ENCODE peak calls at places on chromosomes 12 and 14, in four cellular contexts. Z is spleen, D is HCT116, F is GM12891. Y is an unnamed sample.

GRCh38 chr12:76641961-76642360 is 82.4 kb upstream of the OSBPL8 start:
- DNase-seq in Z (no peak), D (no peak), F (no peak), Y (no peak)

GRCh38 chr14:21534576-21534975 is 8.4 kb upstream of the SALL2 start:
- DNase-seq in D (no peak), Z (no peak), F (no peak), Y (peak)

GRCh38 chr12:58291106-58291505 is 349.7 kb downstream of the ATP23 start:
- DNase-seq in D (no peak), Z (no peak), F (no peak), Y (no peak)

GRCh38 chr12:115667116-115667515 is 610.4 kb downstream of the MED13L start:
- DNase-seq in F (no peak), D (no peak), Z (no peak), Y (no peak)

GRCh38 chr12:80157640-80158039 is 58.3 kb downstream of the OTOGL start:
- DNase-seq in D (no peak), Z (no peak), F (no peak), Y (no peak)

GRCh38 chr14:55356913-55357312 is 54.7 kb downstream of the ATG14 start:
- DNase-seq in Z (no peak), D (no peak), F (no peak), Y (no peak)

GRCh38 chr14:30996892-30997659 is 28.4 kb upstream of the AP4S1 start:
- DNase-seq in F (no peak), D (no peak), Z (no peak), Y (no peak)

GRCh38 chr14:65943150-65943549 is 530.6 kb downstream of the FUT8 start:
- DNase-seq in Z (no peak), F (no peak), D (no peak), Y (no peak)

GRCh38 chr12:57498143-57498524 is 10.3 kb downstream of the MARS1 start:
- DNase-seq in F (no peak), D (no peak), Z (peak), Y (no peak)

GRCh38 chr12:116075251-116075650 is 202.2 kb downstream of the MED13L start:
- DNase-seq in D (no peak), F (no peak), Z (no peak), Y (no peak)

GRCh38 chr14:93527076-93527692 is 96.4 kb downstream of the UNC79 start:
- DNase-seq in D (no peak), F (no peak), Z (no peak), Y (peak)

GRCh38 chr14:85415015-85415712 is 114.8 kb upstream of the FLRT2 start:
- DNase-seq in F (no peak), Z (no peak), D (no peak), Y (no peak)

GRCh38 chr12:58961906-58962305 is 41.6 kb upstream of the LRIG3 start:
- DNase-seq in D (no peak), Z (no peak), F (no peak), Y (peak)

GRCh38 chr12:57904848-57905811 is 36.2 kb upstream of the ATP23 start:
- DNase-seq in F (no peak), Z (peak), D (peak), Y (peak)

GRCh38 chr12:80101126-80101525 is 1.8 kb downstream of the OTOGL start:
- DNase-seq in Z (no peak), F (no peak), D (no peak), Y (peak)

GRCh38 chr12:123807670-123808069 is 45.6 kb downstream of the DNAH10 start:
- DNase-seq in F (no peak), D (no peak), Z (no peak), Y (no peak)

GRCh38 chr14:79614443-79614842 is 596.9 kb downstream of the DIO2 start:
- DNase-seq in Z (no peak), F (no peak), D (no peak), Y (no peak)

GRCh38 chr12:106645074-106645421 is 62.2 kb downstream of the RFX4 start:
- DNase-seq in Z (no peak), F (no peak), D (no peak), Y (no peak)

GRCh38 chr12:21656931-21657335 is 709 bp downstream of the LDHB start:
- DNase-seq in D (peak), Z (peak), F (no peak), Y (no peak)

GRCh38 chr12:68231707-68232106 is 6.1 kb upstream of the IL26 start:
- DNase-seq in F (no peak), D (no peak), Z (no peak), Y (no peak)

GRCh38 chr12:3752096-3752709 is 706 bp downstream of the CRACR2A start:
- DNase-seq in Z (peak), D (peak), F (peak), Y (no peak)

GRCh38 chr12:108115123-108115745 is 13.9 kb upstream of the WSCD2 start:
- DNase-seq in D (no peak), F (no peak), Z (no peak), Y (no peak)

GRCh38 chr14:105473677-105474477 is 744 bp upstream of the CRIP2 start:
- DNase-seq in F (peak), Z (peak), D (peak), Y (peak)

GRCh38 chr12:75020068-75020557 is 189.5 kb downstream of the KCNC2 start:
- DNase-seq in D (peak), Z (no peak), F (no peak), Y (no peak)

GRCh38 chr12:102526701-102527100 is 46.3 kb upstream of the IGF1 start:
- DNase-seq in F (no peak), Z (no peak), D (no peak), Y (no peak)

GRCh38 chr14:31084385-31084784 is 58.2 kb upstream of the STRN3 start:
- DNase-seq in Z (no peak), D (no peak), F (no peak), Y (no peak)

GRCh38 chr12:28742791-28743190 is 406.3 kb upstream of the FAR2 start:
- DNase-seq in Z (no peak), D (no peak), F (no peak), Y (no peak)

GRCh38 chr12:90909069-90909676 is 45.8 kb downstream of the CCER1 start:
- DNase-seq in D (peak), Z (no peak), F (peak), Y (peak)

GRCh38 chr12:113407931-113408585 is 4.4 kb upstream of the SDS start:
- DNase-seq in D (no peak), Z (no peak), F (no peak), Y (no peak)

GRCh38 chr12:102331419-102331818 is 133.8 kb upstream of the PMCH start:
- DNase-seq in Z (no peak), D (no peak), F (no peak), Y (no peak)

GRCh38 chr14:99664636-99665273 is 19.3 kb upstream of the CYP46A1 start:
- DNase-seq in F (no peak), D (no peak), Z (no peak), Y (no peak)

GRCh38 chr12:94783343-94783742 is 133.0 kb upstream of the TMCC3 start:
- DNase-seq in Z (no peak), F (no peak), D (no peak), Y (no peak)

GRCh38 chr14:105030194-105030593 is 9.3 kb upstream of the CDCA4 start:
- DNase-seq in D (no peak), Z (peak), F (no peak), Y (no peak)

GRCh38 chr12:89862511-89863331 is 154.1 kb upstream of the ATP2B1 start:
- DNase-seq in Z (peak), D (no peak), F (no peak), Y (no peak)
- TF ChIP-seq POLR2AphosphoS5 in Z (no peak), D (no peak), F (no peak), Y (no peak)

GRCh38 chr14:34063042-34063441 is 112.2 kb upstream of the EGLN3 start:
- DNase-seq in F (no peak), D (no peak), Z (no peak), Y (no peak)

GRCh38 chr14:34063470-34064164 is 112.7 kb upstream of the EGLN3 start:
- DNase-seq in D (no peak), F (no peak), Z (no peak), Y (no peak)

GRCh38 chr14:34064349-34064748 is 113.5 kb upstream of the EGLN3 start:
- DNase-seq in F (no peak), D (no peak), Z (no peak), Y (no peak)

GRCh38 chr14:34060747-34061050 is 109.8 kb upstream of the EGLN3 start:
- DNase-seq in F (no peak), D (no peak), Z (no peak), Y (no peak)

DNA sequence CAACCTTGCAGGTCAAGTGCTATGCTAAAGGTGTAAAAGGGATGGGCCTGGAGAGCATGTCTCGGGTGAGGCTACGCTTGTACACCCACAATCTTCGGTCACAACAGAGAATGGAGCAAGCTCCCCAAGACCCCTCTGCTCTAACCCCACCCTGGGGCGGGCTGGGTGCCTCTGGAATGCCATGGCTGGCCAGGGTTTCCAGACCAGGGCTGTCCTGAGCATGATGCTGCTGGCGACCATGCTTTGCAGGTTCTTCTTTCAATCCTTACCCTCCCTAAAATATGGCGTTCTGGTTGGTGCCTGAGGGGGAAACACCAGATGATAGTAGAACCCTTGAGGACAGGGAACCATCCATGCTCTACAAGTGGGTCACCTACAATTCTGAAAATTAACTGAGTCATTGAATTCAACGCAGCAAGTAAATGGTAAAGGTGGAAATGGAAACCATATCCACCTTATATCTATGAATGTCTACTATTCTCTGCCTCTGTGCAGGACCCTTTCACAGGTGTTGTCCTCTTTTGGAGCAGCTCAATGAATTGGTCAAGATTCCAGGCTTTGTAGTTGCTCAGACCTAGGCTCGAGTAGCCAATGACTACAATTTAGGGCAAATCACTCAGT is 111.6 kb upstream of the EGLN3 start:
- DNase-seq in F (no peak), Z (no peak), D (no peak), Y (no peak)
- TF ChIP-seq POLR2AphosphoS5 in F (no peak), Z (no peak), D (no peak), Y (no peak)

GRCh38 chr14:20456971-20457370 is 1.9 kb downstream of the APEX1 start:
- DNase-seq in F (no peak), Z (no peak), D (no peak), Y (no peak)
- TF ChIP-seq POLR2AphosphoS5 in F (peak), Z (peak), D (no peak), Y (no peak)

DNA sequence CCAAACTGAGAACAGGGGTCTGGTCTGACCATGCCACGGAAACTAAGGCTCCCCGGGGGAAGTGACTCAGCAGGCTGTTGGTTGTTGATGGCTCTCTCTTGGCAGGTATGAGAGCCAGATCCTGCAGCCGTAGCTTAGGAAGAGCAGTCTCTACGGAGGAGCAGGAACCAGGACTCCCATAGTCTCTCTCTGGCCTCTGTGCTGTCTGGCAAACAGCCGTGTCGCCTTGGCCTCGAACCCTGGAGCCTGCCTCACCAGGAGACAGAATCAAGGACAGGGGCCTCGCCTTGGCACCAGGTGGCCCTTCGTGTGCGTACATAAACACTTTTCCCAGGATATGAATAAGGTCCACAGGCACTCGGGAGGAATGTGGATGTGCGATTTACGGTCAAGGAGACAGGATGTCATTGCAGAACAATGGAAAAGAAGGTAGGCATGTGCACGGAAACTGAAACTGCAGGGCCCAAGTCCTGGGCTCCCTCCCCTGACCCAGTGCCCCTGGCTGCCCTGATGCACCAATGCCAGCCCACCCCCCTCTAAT is 7.9 kb downstream of the VWF start:
- DNase-seq in F (no peak), D (no peak), Z (peak), Y (no peak)
- TF ChIP-seq POLR2AphosphoS5 in F (no peak), D (no peak), Z (peak), Y (no peak)

GRCh38 chr12:15590180-15590826 is 198.9 kb downstream of the EPS8 start:
- DNase-seq in F (peak), Z (peak), D (peak), Y (peak)
- TF ChIP-seq POLR2AphosphoS5 in F (no peak), Z (no peak), D (peak), Y (no peak)

GRCh38 chr12:13154027-13154538 is 42.4 kb upstream of the EMP1 start:
- DNase-seq in D (no peak), Z (no peak), F (no peak), Y (no peak)
- TF ChIP-seq POLR2AphosphoS5 in D (no peak), Z (no peak), F (no peak), Y (no peak)

Y was measured in SK-N-MC.